ENCODE peak calls at places on chromosomes 3 and 15, in six cellular contexts. J is Karpas-422; H is dorsolateral prefrontal cortex; L is HL-60; Q is GM23248; G is naive thymus-derived CD4-positive, alpha-beta T cell. P is an unnamed sample.

GRCh38 chr15:65318870-65319356 is 14.4 kb downstream of the RNU5B-1 start:
- DNase-seq in J (peak), H (peak), L (peak), Q (peak), G (peak), P (peak)

GRCh38 chr15:29652595-29652994 is 169.7 kb downstream of the TJP1 start:
- DNase-seq in J (no peak), H (no peak), L (no peak), Q (no peak), G (no peak), P (no peak)

GRCh38 chr15:91032919-91033803 is 10.8 kb upstream of the VPS33B start:
- DNase-seq in J (peak), H (peak), L (no peak), Q (peak), G (peak), P (no peak)

GRCh38 chr15:26051771-26052685 is 188.9 kb upstream of the ATP10A start:
- DNase-seq in J (no peak), H (no peak), L (no peak), Q (peak), G (no peak), P (no peak)

GRCh38 chr15:47037003-47037402 is 680.3 kb upstream of the SEMA6D start:
- DNase-seq in J (no peak), H (no peak), L (no peak), Q (no peak), G (no peak), P (no peak)

GRCh38 chr3:45479627-45480026 is 91.3 kb downstream of the LARS2 start:
- DNase-seq in J (no peak), H (no peak), L (no peak), Q (peak), G (no peak), P (no peak)

GRCh38 chr3:12977117-12977808 is 96.0 kb downstream of the IQSEC1 start:
- DNase-seq in J (no peak), H (no peak), L (no peak), Q (no peak), G (no peak), P (no peak)

GRCh38 chr15:83567318-83567717 is 86.6 kb upstream of the ADAMTSL3 start:
- DNase-seq in J (no peak), H (no peak), L (no peak), Q (no peak), G (no peak), P (no peak)

GRCh38 chr3:46097691-46098241 is 70.5 kb upstream of the XCR1 start:
- DNase-seq in J (peak), H (no peak), L (peak), Q (peak), G (no peak), P (no peak)

GRCh38 chr3:64548200-64548889 is 139.5 kb downstream of the ADAMTS9 start:
- DNase-seq in J (no peak), H (no peak), L (no peak), Q (peak), G (no peak), P (no peak)

GRCh38 chr15:90154861-90155626 is 46.1 kb upstream of the SEMA4B start:
- DNase-seq in J (no peak), H (no peak), L (peak), Q (peak), G (no peak), P (no peak)

GRCh38 chr15:73944161-73945099 is 18.2 kb downstream of the LOXL1 start:
- DNase-seq in J (no peak), H (no peak), L (no peak), Q (no peak), G (no peak), P (no peak)

GRCh38 chr3:16482770-16483531 is 30.5 kb downstream of the RFTN1 start:
- DNase-seq in J (peak), H (no peak), L (no peak), Q (no peak), G (peak), P (no peak)

GRCh38 chr3:177894021-177894690 is 642.1 kb upstream of the KCNMB2 start:
- DNase-seq in J (no peak), H (no peak), L (no peak), Q (no peak), G (no peak), P (no peak)

GRCh38 chr15:51382787-51383186 is 41.3 kb downstream of the GLDN start:
- DNase-seq in J (peak), H (no peak), L (no peak), Q (peak), G (no peak), P (no peak)

GRCh38 chr3:111236833-111237713 is 165.5 kb downstream of the NECTIN3 start:
- DNase-seq in J (no peak), H (no peak), L (no peak), Q (peak), G (no peak), P (no peak)

GRCh38 chr15:35060591-35060990 is 24.5 kb downstream of the NANOGP8 start:
- DNase-seq in J (no peak), H (no peak), L (no peak), Q (no peak), G (no peak), P (no peak)

GRCh38 chr15:100247228-100248225 is 94.2 kb downstream of the ADAMTS17 start:
- DNase-seq in J (no peak), H (no peak), L (no peak), Q (no peak), G (no peak), P (no peak)

GRCh38 chr3:8324727-8325126 is 176.9 kb upstream of the LMCD1 start:
- DNase-seq in J (peak), H (no peak), L (no peak), Q (peak), G (peak), P (no peak)

GRCh38 chr3:168889666-168890065 is 773.8 kb downstream of the MECOM start:
- DNase-seq in J (no peak), H (no peak), L (no peak), Q (no peak), G (no peak), P (no peak)

GRCh38 chr15:66399276-66399675 is 12.6 kb downstream of the MAP2K1 start:
- DNase-seq in J (no peak), H (no peak), L (no peak), Q (no peak), G (no peak), P (no peak)

GRCh38 chr3:49238274-49239127 is 38.5 kb downstream of the C3orf62 start:
- DNase-seq in J (peak), H (no peak), L (peak), Q (peak), G (no peak), P (no peak)

GRCh38 chr15:57554063-57554820 is 37.5 kb upstream of the MYZAP start:
- DNase-seq in J (no peak), H (peak), L (no peak), Q (no peak), G (no peak), P (peak)

GRCh38 chr15:57554821-57555185 is 36.9 kb upstream of the MYZAP start:
- DNase-seq in J (no peak), H (peak), L (no peak), Q (no peak), G (no peak), P (no peak)

GRCh38 chr15:57551717-57552677 is 39.7 kb upstream of the MYZAP start:
- DNase-seq in J (no peak), H (no peak), L (no peak), Q (peak), G (no peak), P (no peak)

GRCh38 chr15:57553526-57553925 is 38.2 kb upstream of the MYZAP start:
- DNase-seq in J (no peak), H (no peak), L (no peak), Q (no peak), G (no peak), P (no peak)

DNA sequence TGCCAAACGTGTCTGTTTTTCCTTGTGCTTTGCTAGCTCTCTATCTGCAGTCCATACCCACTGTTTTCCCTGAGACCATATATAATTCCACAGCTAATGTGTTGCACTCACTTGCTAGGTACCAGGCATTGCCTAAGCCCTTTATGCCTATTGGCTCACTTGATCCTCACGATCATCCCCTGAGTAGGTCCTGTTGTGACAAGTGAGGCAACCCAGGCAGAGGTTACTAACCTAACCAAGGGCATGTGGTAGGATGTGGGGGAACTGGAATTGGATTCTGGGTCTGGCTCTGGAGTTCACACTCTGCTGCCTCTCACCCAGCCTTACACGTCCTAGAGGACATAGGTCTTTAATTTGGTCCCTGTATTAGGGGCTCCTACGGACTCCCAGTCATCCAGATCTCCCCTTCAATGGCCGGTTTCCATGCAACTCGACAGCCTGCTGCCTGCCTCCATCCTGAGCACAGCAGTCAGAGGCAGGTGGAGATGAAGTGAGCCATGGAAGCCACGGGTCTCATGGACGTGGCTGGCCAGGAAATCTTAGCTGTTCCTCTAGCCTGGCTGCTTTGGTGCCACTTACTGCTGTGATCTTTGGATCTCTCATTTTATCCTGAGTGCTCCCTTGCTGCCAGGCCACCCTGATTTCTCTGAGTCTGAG is 38.9 kb upstream of the MYZAP start:
- DNase-seq in J (no peak), H (no peak), L (no peak), Q (no peak), G (no peak), P (no peak)
- H3K27ac ChIP-seq in J (no peak), H (no peak), L (no peak), Q (no peak), G (no peak), P (no peak)

DNA sequence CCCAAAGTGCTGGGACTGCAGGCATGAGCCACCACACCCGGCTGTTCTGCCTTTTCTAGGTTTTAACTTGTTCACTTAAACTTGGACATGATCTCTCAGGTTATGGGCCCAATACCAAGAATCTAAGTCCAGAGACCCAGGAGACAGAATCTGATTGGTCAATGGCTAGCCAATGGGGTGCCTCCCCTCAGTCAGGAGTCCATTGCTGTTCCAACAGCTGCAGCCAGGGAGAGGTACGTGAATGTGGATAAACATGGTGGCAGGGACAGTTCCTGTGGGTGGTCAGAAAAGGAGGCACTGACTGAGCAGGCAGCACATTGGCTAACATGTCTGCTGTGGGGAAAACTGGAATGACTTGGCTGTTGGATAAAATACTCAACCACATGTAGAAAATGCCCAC is 140.3 kb downstream of the RPLP1 start:
- DNase-seq in J (peak), H (no peak), L (no peak), Q (no peak), G (no peak), P (no peak)
- H3K27ac ChIP-seq in J (no peak), H (no peak), L (no peak), Q (no peak), G (no peak), P (no peak)

GRCh38 chr3:190096345-190096744 is 24.4 kb downstream of the P3H2 start:
- DNase-seq in J (no peak), H (no peak), L (no peak), Q (no peak), G (no peak), P (no peak)
- H3K27ac ChIP-seq in J (no peak), H (no peak), L (no peak), Q (no peak), G (no peak), P (no peak)

GRCh38 chr15:76664895-76665294 is 240.2 kb downstream of the SCAPER start:
- DNase-seq in J (no peak), H (no peak), L (no peak), Q (no peak), G (no peak), P (no peak)
- H3K27ac ChIP-seq in J (no peak), H (no peak), L (no peak), Q (no peak), G (no peak), P (no peak)

P was measured in substantia nigra.